ENCODE peak calls at places on chromosomes 1 and 21, in five cellular contexts. J is suprapubic skin, O is heart left ventricle, T is right lobe of liver, R is ovary. N is an unnamed sample.

GRCh38 chr1:22773981-22774471 is 63.4 kb downstream of the EPHB2 start:
- DNase-seq in J (no peak), O (peak), T (no peak), R (peak), N (no peak)

GRCh38 chr1:154220970-154221814 is 437 bp downstream of the UBAP2L start:
- DNase-seq in J (peak), O (peak), T (peak), R (peak), N (no peak)

GRCh38 chr21:20728691-20729090 is 269.5 kb upstream of the NCAM2 start:
- DNase-seq in J (no peak), O (no peak), T (no peak), R (no peak), N (no peak)

GRCh38 chr1:13754510-13755103 is 54.6 kb downstream of the PRDM2 start:
- DNase-seq in J (no peak), O (peak), T (no peak), R (no peak), N (no peak)

GRCh38 chr21:29347274-29347681 is 48.6 kb downstream of the BACH1 start:
- DNase-seq in J (no peak), O (no peak), T (no peak), R (no peak), N (no peak)

GRCh38 chr1:20124451-20125057 is 5.2 kb upstream of the PLA2G2D start:
- DNase-seq in J (peak), O (no peak), T (no peak), R (no peak), N (peak)

GRCh38 chr1:209375097-209375496 is 208.4 kb upstream of the CAMK1G start:
- DNase-seq in J (no peak), O (no peak), T (no peak), R (no peak), N (no peak)

GRCh38 chr1:168320805-168321577 is 40.3 kb downstream of the TBX19 start:
- DNase-seq in J (no peak), O (no peak), T (no peak), R (peak), N (peak)

DNA sequence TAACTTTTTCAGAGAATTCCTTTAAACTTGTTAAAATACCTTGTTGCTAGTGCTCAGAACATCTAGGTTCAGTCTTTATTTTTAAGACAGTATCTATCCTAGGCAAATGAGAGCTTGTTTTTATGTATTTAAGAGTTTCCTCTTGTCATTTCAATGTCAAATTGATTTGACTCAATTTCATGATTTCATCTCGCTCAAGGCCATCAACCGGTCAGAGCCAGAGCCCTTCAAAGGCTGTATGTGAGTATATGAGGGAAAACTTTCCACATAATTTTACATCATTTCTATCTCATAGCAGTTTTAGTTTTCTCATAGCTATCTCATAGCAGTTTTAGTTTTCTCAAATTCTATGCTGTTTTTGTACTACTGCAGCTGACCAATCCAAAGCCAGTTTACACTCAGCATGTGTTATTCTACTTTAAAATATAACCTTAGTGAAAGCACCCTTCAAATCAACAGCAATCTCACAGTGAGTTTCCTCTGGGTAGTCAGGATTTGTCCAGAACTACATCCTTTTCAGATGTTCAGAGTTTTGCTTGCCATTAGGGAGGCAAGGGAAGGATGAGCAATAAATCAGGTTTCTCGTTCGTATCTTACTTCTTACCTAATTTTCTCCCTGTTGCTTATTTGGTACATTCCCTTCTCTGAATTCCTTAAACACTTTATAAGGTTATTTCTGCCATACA is 12.7 kb downstream of the HNRNPU start:
- DNase-seq in J (no peak), O (no peak), T (no peak), R (no peak), N (no peak)
- TF ChIP-seq POLR2A in J (no peak), O (no peak), T (peak), R (no peak), N (no peak)

DNA sequence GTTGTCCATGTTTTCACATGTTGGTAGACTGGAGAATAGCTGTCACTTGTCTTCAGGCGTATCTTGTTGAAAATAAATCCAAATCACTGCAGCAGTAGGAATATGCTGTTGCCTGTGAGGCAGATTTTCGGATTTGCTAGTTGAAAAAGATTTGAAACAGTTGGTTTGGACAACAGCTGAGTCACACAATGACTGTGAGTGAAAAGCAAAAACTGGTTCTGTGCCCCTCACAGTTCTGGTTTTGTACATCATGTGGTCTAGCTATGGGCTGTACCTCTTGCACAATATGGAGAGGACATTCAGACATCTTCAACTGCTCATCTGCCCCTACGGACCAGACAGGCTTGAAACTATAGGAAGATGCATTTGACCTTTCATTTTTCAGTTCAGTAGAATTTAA is 1.8 kb downstream of the ARF1 start:
- DNase-seq in J (no peak), O (no peak), T (peak), R (no peak), N (no peak)
- TF ChIP-seq POLR2A in J (no peak), O (no peak), T (no peak), R (no peak), N (no peak)

DNA sequence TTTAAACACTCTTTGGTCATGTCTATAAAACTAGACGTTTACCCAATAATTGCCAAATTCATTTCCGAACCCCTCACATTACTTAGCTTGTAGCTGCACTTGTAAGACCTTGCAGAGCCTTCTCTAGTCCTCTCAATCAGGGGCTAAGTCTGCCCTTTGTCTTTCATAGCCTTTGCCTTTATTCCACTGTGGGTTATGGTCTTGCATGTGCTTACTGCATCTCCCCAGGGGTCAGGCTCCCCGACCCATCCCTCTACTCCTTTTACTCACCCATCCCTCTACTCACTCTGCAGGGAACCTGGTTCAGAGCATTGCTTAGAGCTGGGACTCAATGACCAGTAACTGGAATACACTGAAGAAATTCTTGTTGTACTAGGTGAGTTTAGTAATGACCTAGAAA is 235.4 kb downstream of the PCP4 start:
- DNase-seq in J (no peak), O (no peak), T (no peak), R (no peak), N (no peak)
- TF ChIP-seq POLR2A in J (no peak), O (no peak), T (no peak), R (no peak), N (no peak)

DNA sequence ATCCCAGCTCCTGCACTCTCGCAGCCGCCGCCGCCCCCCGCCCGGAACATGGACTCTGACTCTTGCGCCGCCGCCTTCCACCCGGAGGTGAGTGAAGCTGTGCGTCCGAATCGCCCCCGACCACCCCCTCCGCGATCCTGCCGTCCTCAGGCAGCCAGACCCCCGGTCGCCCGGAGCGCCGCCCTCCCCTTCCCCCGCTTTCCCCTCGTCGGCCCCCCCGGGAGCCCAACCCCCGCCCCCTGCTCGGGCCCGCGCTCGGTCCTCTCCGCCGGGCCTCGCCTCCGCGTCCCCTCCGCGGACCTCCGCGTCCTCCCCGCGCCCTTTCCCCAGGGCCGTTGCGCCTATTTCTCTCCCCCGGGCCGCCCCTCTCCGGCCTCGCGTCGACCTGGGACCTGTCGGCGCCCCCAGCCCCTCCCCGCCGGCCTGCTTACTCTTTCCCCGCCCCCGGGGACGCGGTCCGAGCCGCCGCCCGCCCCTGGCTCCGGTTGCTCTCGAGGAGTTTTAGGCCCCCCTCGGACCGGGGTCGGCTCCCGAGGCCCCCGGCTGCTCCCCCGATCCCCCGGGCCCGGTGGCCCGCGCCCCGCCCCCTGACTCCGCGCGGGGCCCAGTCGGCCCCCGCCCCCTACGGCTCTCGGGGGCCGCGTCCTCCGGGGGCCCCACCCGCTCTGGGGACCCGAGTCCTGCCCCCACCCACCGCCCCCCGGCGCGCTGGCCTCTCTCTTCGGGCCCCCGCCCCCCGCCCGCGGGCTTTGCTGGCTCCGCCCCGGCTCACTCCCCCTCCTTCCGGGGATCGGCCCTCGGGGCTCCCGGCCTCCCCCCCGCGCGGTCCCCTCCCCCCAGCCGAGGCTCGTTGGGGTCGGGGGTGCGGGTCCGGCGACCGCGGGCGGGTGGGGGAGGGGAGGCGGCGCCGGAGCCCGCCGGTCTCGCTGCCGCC is 755 bp downstream of the PHF13 start:
- DNase-seq in J (peak), O (peak), T (peak), R (peak), N (no peak)
- TF ChIP-seq POLR2A in J (no peak), O (no peak), T (no peak), R (no peak), N (no peak)

GRCh38 chr1:60753508-60753907 is 328.9 kb upstream of the NFIA start:
- DNase-seq in J (no peak), O (no peak), T (no peak), R (no peak), N (no peak)
- TF ChIP-seq POLR2A in J (no peak), O (no peak), T (no peak), R (no peak), N (no peak)

GRCh38 chr1:194341587-194341986 is 1155.2 kb upstream of the B3GALT2 start:
- DNase-seq in J (no peak), O (no peak), T (no peak), R (no peak), N (no peak)
- TF ChIP-seq POLR2A in J (no peak), O (no peak), T (no peak), R (no peak), N (no peak)

GRCh38 chr1:54221113-54221834 is 21.3 kb downstream of the MRPL37 start:
- DNase-seq in J (no peak), O (no peak), T (no peak), R (no peak), N (no peak)
- TF ChIP-seq POLR2A in J (no peak), O (no peak), T (no peak), R (no peak), N (no peak)

GRCh38 chr1:27833470-27833869 is 2.9 kb downstream of the PPP1R8 start:
- DNase-seq in J (no peak), O (no peak), T (no peak), R (no peak), N (no peak)

GRCh38 chr1:27832762-27833161 is 2.2 kb downstream of the PPP1R8 start:
- DNase-seq in J (no peak), O (no peak), T (no peak), R (no peak), N (no peak)

GRCh38 chr1:27830621-27831424 is at the start of gene PPP1R8:
- DNase-seq in J (peak), O (peak), T (peak), R (peak), N (peak)

GRCh38 chr1:27831568-27832410 is 1.2 kb downstream of the PPP1R8 start:
- DNase-seq in J (no peak), O (no peak), T (no peak), R (no peak), N (no peak)
- TF ChIP-seq POLR2A in J (no peak), O (no peak), T (no peak), R (no peak), N (no peak)

GRCh38 chr1:235074335-235075120 is 54.1 kb downstream of the TOMM20 start:
- DNase-seq in J (peak), O (peak), T (peak), R (no peak), N (no peak)
- TF ChIP-seq POLR2A in J (no peak), O (no peak), T (peak), R (no peak), N (no peak)

N was measured in H54.